ENCODE peak calls at places on chromosomes 2 and 18, in seven cellular contexts. One of them, this sample, is unnamed. For H3K9me3, the result is how much of the 10 kb centered on the place peaks cover.

GRCh38 chr2:214376631-214377624 is 33.9 kb upstream of the VWC2L start:
- DNase-seq in ovary: no peak
- DNase-seq in A549: no peak
- DNase-seq in SK-N-SH: no peak
- DNase-seq in stomach: no peak
- DNase-seq in sigmoid colon: no peak
- DNase-seq in K562: no peak
- DNase-seq in this sample: no peak

GRCh38 chr2:20666364-20667150 is at the start of gene GDF7:
- DNase-seq in SK-N-SH: peak
- DNase-seq in sigmoid colon: no peak
- DNase-seq in A549: peak
- DNase-seq in ovary: no peak
- DNase-seq in K562: no peak
- DNase-seq in stomach: no peak
- DNase-seq in this sample: no peak

GRCh38 chr18:48605408-48605845 is 66.6 kb downstream of the CTIF start:
- DNase-seq in K562: peak
- DNase-seq in ovary: no peak
- DNase-seq in stomach: no peak
- DNase-seq in SK-N-SH: peak
- DNase-seq in sigmoid colon: no peak
- DNase-seq in A549: peak
- DNase-seq in this sample: no peak

GRCh38 chr18:66461344-66461743 is 142.5 kb downstream of the CDH19 start:
- DNase-seq in SK-N-SH: no peak
- DNase-seq in K562: no peak
- DNase-seq in stomach: no peak
- DNase-seq in sigmoid colon: no peak
- DNase-seq in A549: no peak
- DNase-seq in ovary: no peak
- DNase-seq in this sample: no peak

GRCh38 chr18:60145776-60146175 is 226.8 kb downstream of the MC4R start:
- DNase-seq in ovary: no peak
- DNase-seq in SK-N-SH: no peak
- DNase-seq in sigmoid colon: no peak
- DNase-seq in A549: no peak
- DNase-seq in stomach: no peak
- DNase-seq in K562: no peak
- DNase-seq in this sample: no peak

GRCh38 chr2:152585830-152586484 is 131.3 kb downstream of the PRPF40A start:
- DNase-seq in stomach: no peak
- DNase-seq in A549: peak
- DNase-seq in K562: peak
- DNase-seq in sigmoid colon: no peak
- DNase-seq in SK-N-SH: peak
- DNase-seq in ovary: no peak
- DNase-seq in this sample: no peak

GRCh38 chr2:239805043-239805329 is 220.2 kb downstream of the NDUFA10 start:
- DNase-seq in K562: no peak
- DNase-seq in stomach: peak
- DNase-seq in SK-N-SH: no peak
- DNase-seq in A549: no peak
- DNase-seq in sigmoid colon: peak
- DNase-seq in ovary: no peak
- DNase-seq in this sample: no peak

GRCh38 chr2:939936-940620 is 10.6 kb upstream of the SNTG2 start:
- DNase-seq in ovary: no peak
- DNase-seq in sigmoid colon: no peak
- DNase-seq in SK-N-SH: no peak
- DNase-seq in stomach: no peak
- DNase-seq in K562: no peak
- DNase-seq in A549: no peak
- DNase-seq in this sample: no peak

GRCh38 chr2:50344509-50345106 is 687.3 kb downstream of the NRXN1 start:
- DNase-seq in SK-N-SH: no peak
- DNase-seq in ovary: no peak
- DNase-seq in A549: no peak
- DNase-seq in stomach: no peak
- DNase-seq in K562: no peak
- DNase-seq in sigmoid colon: no peak
- DNase-seq in this sample: no peak

GRCh38 chr18:58447342-58448190 is 181.3 kb downstream of the ALPK2 start:
- DNase-seq in K562: no peak
- DNase-seq in A549: no peak
- DNase-seq in SK-N-SH: peak
- DNase-seq in sigmoid colon: peak
- DNase-seq in stomach: no peak
- DNase-seq in ovary: no peak
- DNase-seq in this sample: no peak

GRCh38 chr2:196171248-196171871 is at the start of gene STK17B:
- DNase-seq in SK-N-SH: peak
- DNase-seq in stomach: peak
- DNase-seq in A549: peak
- DNase-seq in ovary: peak
- DNase-seq in K562: peak
- DNase-seq in sigmoid colon: peak
- DNase-seq in this sample: peak

GRCh38 chr2:205680067-205680466 is 2.2 kb upstream of the NRP2 start:
- DNase-seq in ovary: peak
- DNase-seq in A549: peak
- DNase-seq in K562: peak
- DNase-seq in stomach: peak
- DNase-seq in sigmoid colon: peak
- DNase-seq in SK-N-SH: peak
- DNase-seq in this sample: no peak

GRCh38 chr2:12856934-12857660 is 140.4 kb downstream of the TRIB2 start:
- DNase-seq in A549: no peak
- DNase-seq in sigmoid colon: no peak
- DNase-seq in ovary: no peak
- DNase-seq in K562: no peak
- DNase-seq in SK-N-SH: no peak
- DNase-seq in stomach: no peak
- DNase-seq in this sample: no peak

GRCh38 chr18:78610179-78610578 is 369.4 kb upstream of the SALL3 start:
- DNase-seq in ovary: no peak
- DNase-seq in SK-N-SH: no peak
- DNase-seq in sigmoid colon: no peak
- DNase-seq in A549: no peak
- DNase-seq in stomach: no peak
- DNase-seq in K562: no peak
- DNase-seq in this sample: no peak

GRCh38 chr2:60899230-60899891 is 18.0 kb downstream of the REL start:
- DNase-seq in ovary: no peak
- DNase-seq in stomach: no peak
- DNase-seq in K562: no peak
- DNase-seq in SK-N-SH: no peak
- DNase-seq in sigmoid colon: no peak
- DNase-seq in A549: no peak
- DNase-seq in this sample: no peak

GRCh38 chr2:112614201-112614840 is 29.9 kb downstream of the CHCHD5 start:
- DNase-seq in A549: no peak
- DNase-seq in K562: peak
- DNase-seq in ovary: no peak
- DNase-seq in stomach: peak
- DNase-seq in sigmoid colon: peak
- DNase-seq in SK-N-SH: no peak
- DNase-seq in this sample: no peak

GRCh38 chr2:207473203-207473865 is 56.4 kb upstream of the CREB1 start:
- DNase-seq in ovary: peak
- DNase-seq in stomach: peak
- DNase-seq in K562: peak
- DNase-seq in SK-N-SH: peak
- DNase-seq in A549: peak
- DNase-seq in sigmoid colon: no peak
- DNase-seq in this sample: no peak

GRCh38 chr2:54771166-54771565 is 47.7 kb downstream of the EML6 start:
- DNase-seq in stomach: no peak
- DNase-seq in sigmoid colon: no peak
- DNase-seq in SK-N-SH: peak
- DNase-seq in K562: no peak
- DNase-seq in A549: no peak
- DNase-seq in ovary: no peak
- DNase-seq in this sample: no peak

GRCh38 chr18:59927246-59927825 is 27.5 kb downstream of the PMAIP1 start:
- DNase-seq in sigmoid colon: no peak
- DNase-seq in K562: peak
- DNase-seq in ovary: no peak
- DNase-seq in stomach: no peak
- DNase-seq in A549: no peak
- DNase-seq in SK-N-SH: no peak
- DNase-seq in this sample: no peak

GRCh38 chr2:127004893-127005600 is 101.9 kb downstream of the BIN1 start:
- DNase-seq in stomach: no peak
- DNase-seq in A549: no peak
- DNase-seq in K562: no peak
- DNase-seq in ovary: no peak
- DNase-seq in sigmoid colon: no peak
- DNase-seq in SK-N-SH: no peak
- DNase-seq in this sample: no peak

GRCh38 chr2:96699621-96700020 is 40.2 kb downstream of the LMAN2L start:
- DNase-seq in A549: no peak
- DNase-seq in sigmoid colon: peak
- DNase-seq in stomach: no peak
- DNase-seq in SK-N-SH: no peak
- DNase-seq in K562: no peak
- DNase-seq in ovary: no peak
- DNase-seq in this sample: no peak

GRCh38 chr2:190592831-190593230 is 56.1 kb upstream of the NAB1 start:
- DNase-seq in K562: no peak
- DNase-seq in sigmoid colon: no peak
- DNase-seq in stomach: no peak
- DNase-seq in ovary: no peak
- DNase-seq in A549: no peak
- DNase-seq in SK-N-SH: no peak
- DNase-seq in this sample: no peak

DNA sequence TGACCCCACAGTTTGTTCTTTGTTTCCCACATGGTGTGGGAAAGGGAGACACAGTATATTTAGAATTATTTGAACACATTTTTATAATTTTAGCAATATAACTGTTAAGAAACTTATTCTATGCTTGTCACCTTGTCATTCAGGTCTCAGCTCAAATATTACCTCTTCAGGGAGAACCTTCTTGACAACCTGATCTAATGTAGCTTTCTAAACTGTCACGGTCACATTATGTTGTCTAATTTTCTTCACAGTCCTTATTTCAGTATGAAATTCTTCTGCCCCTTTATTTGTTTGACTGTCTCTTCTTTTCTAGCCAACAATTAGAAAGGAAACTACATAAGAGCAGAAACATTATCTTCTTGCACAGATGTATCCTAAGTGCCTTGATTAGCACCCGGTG is 304.3 kb upstream of the PARD3B start:
- DNase-seq in ovary: no peak
- DNase-seq in sigmoid colon: no peak
- DNase-seq in K562: no peak
- DNase-seq in stomach: no peak
- DNase-seq in A549: no peak
- DNase-seq in SK-N-SH: no peak
- DNase-seq in this sample: no peak
- H3K4me3 ChIP-seq in ovary: no peak
- H3K4me3 ChIP-seq in sigmoid colon: no peak
- H3K4me3 ChIP-seq in K562: no peak
- H3K4me3 ChIP-seq in stomach: no peak
- H3K4me3 ChIP-seq in A549: no peak
- H3K4me3 ChIP-seq in SK-N-SH: no peak
- H3K4me3 ChIP-seq in this sample: no peak

DNA sequence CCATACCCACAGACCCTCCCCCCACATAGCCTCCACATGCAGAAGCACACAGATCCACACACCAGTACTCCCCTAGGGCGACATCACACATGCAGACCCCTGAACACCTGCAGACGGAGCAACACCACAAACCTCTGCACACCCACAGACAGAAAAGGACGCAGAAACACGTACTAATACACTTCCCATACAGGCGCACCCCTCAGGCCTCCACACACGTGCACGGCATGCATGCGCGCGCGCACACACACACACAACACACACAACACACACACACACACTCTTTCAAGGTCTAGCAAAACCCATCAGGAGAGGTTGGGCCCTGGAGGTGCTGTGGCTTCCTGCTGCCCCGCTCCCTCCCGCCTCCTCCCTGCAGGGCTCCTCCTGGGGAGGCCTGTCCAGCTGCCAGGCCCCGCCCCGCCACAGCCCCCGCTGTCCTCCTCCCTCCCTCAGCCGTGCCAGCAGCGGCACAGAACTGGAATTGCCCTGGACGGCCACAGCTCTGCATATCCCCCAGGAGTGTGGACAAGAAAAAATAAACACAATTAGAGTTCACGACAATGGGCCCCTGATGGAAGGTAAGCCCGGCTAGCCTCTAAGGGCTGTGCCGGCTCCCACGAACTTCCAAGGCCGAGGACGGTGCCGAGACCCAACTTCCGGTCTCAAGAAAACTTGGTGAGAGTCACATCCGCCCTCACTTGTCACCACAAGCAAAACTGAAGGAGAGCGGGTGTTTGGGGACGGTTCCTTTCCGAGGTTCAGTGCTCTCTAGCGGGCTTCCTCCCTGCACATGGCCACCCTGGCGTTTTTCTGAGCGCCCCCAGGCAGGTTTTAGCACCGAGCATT is 6.8 kb downstream of the ZFP36L2 start:
- DNase-seq in A549: peak
- DNase-seq in K562: peak
- DNase-seq in SK-N-SH: peak
- DNase-seq in stomach: peak
- DNase-seq in sigmoid colon: peak
- DNase-seq in ovary: peak
- DNase-seq in this sample: peak
- TF ChIP-seq EP300 in A549: no peak
- TF ChIP-seq EP300 in K562: no peak
- TF ChIP-seq EP300 in SK-N-SH: peak
- TF ChIP-seq EP300 in stomach: no peak
- TF ChIP-seq EP300 in sigmoid colon: no peak
- TF ChIP-seq EP300 in ovary: no peak
- TF ChIP-seq EP300 in this sample: no peak

GRCh38 chr18:27073404-27073830 is 111.7 kb downstream of the CHST9 start:
- DNase-seq in K562: no peak
- DNase-seq in A549: no peak
- DNase-seq in sigmoid colon: no peak
- DNase-seq in ovary: no peak
- DNase-seq in SK-N-SH: no peak
- DNase-seq in stomach: no peak
- DNase-seq in this sample: no peak

GRCh38 chr18:27075828-27076227 is 109.3 kb downstream of the CHST9 start:
- DNase-seq in stomach: no peak
- DNase-seq in sigmoid colon: no peak
- DNase-seq in A549: no peak
- DNase-seq in ovary: no peak
- DNase-seq in SK-N-SH: no peak
- DNase-seq in K562: no peak
- DNase-seq in this sample: no peak
- H3K9me3 ChIP-seq in stomach: under half
- H3K9me3 ChIP-seq in sigmoid colon: under half
- H3K9me3 ChIP-seq in A549: under half
- H3K9me3 ChIP-seq in ovary: under half
- H3K9me3 ChIP-seq in SK-N-SH: under half
- H3K9me3 ChIP-seq in K562: under half
- H3K9me3 ChIP-seq in this sample: under half

DNA sequence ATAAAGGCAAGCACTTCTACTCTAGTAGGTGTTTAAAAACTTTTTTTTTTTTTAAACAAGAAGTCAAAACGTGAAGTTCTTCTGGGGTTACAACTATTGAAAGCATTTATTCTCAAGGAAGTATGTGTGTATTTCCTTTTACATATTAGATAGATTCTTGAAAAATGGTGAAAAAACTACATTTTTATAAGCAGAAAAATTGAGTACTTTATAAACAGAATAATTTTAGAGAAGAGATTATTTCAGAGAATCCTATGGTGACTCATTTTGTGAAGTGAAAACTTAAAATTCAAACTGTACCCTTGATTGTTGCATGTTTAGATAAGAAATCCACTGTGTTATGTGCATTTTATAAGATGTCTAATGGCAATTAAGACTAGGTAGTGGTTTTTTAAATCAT is 2.9 kb downstream of the EML4 start:
- DNase-seq in K562: no peak
- DNase-seq in SK-N-SH: no peak
- DNase-seq in A549: no peak
- DNase-seq in stomach: no peak
- DNase-seq in sigmoid colon: no peak
- DNase-seq in ovary: no peak
- DNase-seq in this sample: no peak
- H3K4me3 ChIP-seq in K562: no peak
- H3K4me3 ChIP-seq in SK-N-SH: peak
- H3K4me3 ChIP-seq in A549: no peak
- H3K4me3 ChIP-seq in stomach: peak
- H3K4me3 ChIP-seq in sigmoid colon: no peak
- H3K4me3 ChIP-seq in ovary: no peak
- H3K4me3 ChIP-seq in this sample: no peak

This sample was measured in upper lobe of left lung.